ENCODE peak calls at places on chromosome 20, in seven cellular contexts. One of them, this sample, is unnamed.

GRCh38 chr20:19618711-19619110 is 139.3 kb upstream of the RIN2 start:
- DNase-seq in nucleus accumbens: no peak
- DNase-seq in suprapubic skin: no peak
- DNase-seq in heart right ventricle: no peak
- DNase-seq in HT-29: no peak
- DNase-seq in activated T-cell treated with anti-CD3 and anti-CD28 coated beads, Interleukin-2, amount 50 U/mL, for 72 hours: no peak
- DNase-seq in progenitor cell of endocrine pancreas: no peak
- DNase-seq in this sample: no peak

GRCh38 chr20:47982574-47983360 is 197.5 kb upstream of the SULF2 start:
- DNase-seq in heart right ventricle: no peak
- DNase-seq in suprapubic skin: no peak
- DNase-seq in HT-29: no peak
- DNase-seq in nucleus accumbens: no peak
- DNase-seq in activated T-cell treated with anti-CD3 and anti-CD28 coated beads, Interleukin-2, amount 50 U/mL, for 72 hours: no peak
- DNase-seq in progenitor cell of endocrine pancreas: no peak
- DNase-seq in this sample: no peak

GRCh38 chr20:62652051-62652893 is 10.0 kb downstream of the SLCO4A1 start:
- DNase-seq in progenitor cell of endocrine pancreas: peak; percentile 26
- DNase-seq in activated T-cell treated with anti-CD3 and anti-CD28 coated beads, Interleukin-2, amount 50 U/mL, for 72 hours: peak; percentile 75
- DNase-seq in suprapubic skin: peak; percentile 96
- DNase-seq in HT-29: peak; percentile 94
- DNase-seq in heart right ventricle: peak; percentile 91
- DNase-seq in nucleus accumbens: peak; percentile 65
- DNase-seq in this sample: peak; percentile 88

GRCh38 chr20:63957690-63958441 is 1.6 kb upstream of the UCKL1 start:
- DNase-seq in activated T-cell treated with anti-CD3 and anti-CD28 coated beads, Interleukin-2, amount 50 U/mL, for 72 hours: peak; percentile 65
- DNase-seq in suprapubic skin: peak; percentile 77
- DNase-seq in nucleus accumbens: no peak
- DNase-seq in progenitor cell of endocrine pancreas: no peak
- DNase-seq in HT-29: no peak
- DNase-seq in heart right ventricle: no peak
- DNase-seq in this sample: no peak

GRCh38 chr20:1734269-1734858 is 76.8 kb upstream of the SIRPG start:
- DNase-seq in activated T-cell treated with anti-CD3 and anti-CD28 coated beads, Interleukin-2, amount 50 U/mL, for 72 hours: peak; percentile 22
- DNase-seq in suprapubic skin: no peak
- DNase-seq in nucleus accumbens: no peak
- DNase-seq in progenitor cell of endocrine pancreas: no peak
- DNase-seq in HT-29: no peak
- DNase-seq in heart right ventricle: no peak
- DNase-seq in this sample: no peak

GRCh38 chr20:32017711-32018251 is 7.5 kb downstream of the CCM2L start:
- DNase-seq in activated T-cell treated with anti-CD3 and anti-CD28 coated beads, Interleukin-2, amount 50 U/mL, for 72 hours: peak; percentile 57
- DNase-seq in suprapubic skin: no peak
- DNase-seq in HT-29: peak; percentile 81
- DNase-seq in nucleus accumbens: no peak
- DNase-seq in heart right ventricle: no peak
- DNase-seq in progenitor cell of endocrine pancreas: peak; percentile 79
- DNase-seq in this sample: peak; percentile 64

GRCh38 chr20:24741673-24742072 is 207.4 kb upstream of the CST7 start:
- DNase-seq in activated T-cell treated with anti-CD3 and anti-CD28 coated beads, Interleukin-2, amount 50 U/mL, for 72 hours: no peak
- DNase-seq in nucleus accumbens: no peak
- DNase-seq in progenitor cell of endocrine pancreas: no peak
- DNase-seq in suprapubic skin: no peak
- DNase-seq in heart right ventricle: no peak
- DNase-seq in HT-29: no peak
- DNase-seq in this sample: peak; percentile 22

GRCh38 chr20:59181936-59182335 is 18.3 kb downstream of the ZNF831 start:
- DNase-seq in suprapubic skin: no peak
- DNase-seq in HT-29: no peak
- DNase-seq in nucleus accumbens: no peak
- DNase-seq in activated T-cell treated with anti-CD3 and anti-CD28 coated beads, Interleukin-2, amount 50 U/mL, for 72 hours: no peak
- DNase-seq in heart right ventricle: no peak
- DNase-seq in progenitor cell of endocrine pancreas: no peak
- DNase-seq in this sample: no peak

GRCh38 chr20:19233025-19233794 is 20.8 kb downstream of the SLC24A3 start:
- DNase-seq in progenitor cell of endocrine pancreas: no peak
- DNase-seq in nucleus accumbens: no peak
- DNase-seq in suprapubic skin: no peak
- DNase-seq in heart right ventricle: no peak
- DNase-seq in HT-29: no peak
- DNase-seq in activated T-cell treated with anti-CD3 and anti-CD28 coated beads, Interleukin-2, amount 50 U/mL, for 72 hours: no peak
- DNase-seq in this sample: peak; percentile 28

GRCh38 chr20:8722277-8722928 is 346.5 kb upstream of the PLCB4 start:
- DNase-seq in suprapubic skin: no peak
- DNase-seq in progenitor cell of endocrine pancreas: no peak
- DNase-seq in activated T-cell treated with anti-CD3 and anti-CD28 coated beads, Interleukin-2, amount 50 U/mL, for 72 hours: peak; percentile 12
- DNase-seq in nucleus accumbens: no peak
- DNase-seq in HT-29: peak; percentile 82
- DNase-seq in heart right ventricle: no peak
- DNase-seq in this sample: no peak

This sample was measured in lung.